ENCODE peak calls at places on chromosome 11, in five cellular contexts. One of them, this sample, is unnamed.

GRCh38 chr11:104799251-104799650 is 99.0 kb downstream of the CASP12 start:
- DNase-seq in left lung: no peak
- DNase-seq in lower lobe of right lung: no peak
- DNase-seq in effector memory CD4-positive, alpha-beta T cell: no peak
- DNase-seq in IMR-90: no peak
- DNase-seq in this sample: no peak

GRCh38 chr11:8090756-8091155 is 9.7 kb downstream of the TUB start:
- DNase-seq in left lung: peak; percentile 19
- DNase-seq in lower lobe of right lung: no peak
- DNase-seq in effector memory CD4-positive, alpha-beta T cell: no peak
- DNase-seq in IMR-90: no peak
- DNase-seq in this sample: peak; percentile 49

GRCh38 chr11:100562102-100562501 is 125.0 kb upstream of the ARHGAP42 start:
- DNase-seq in left lung: no peak
- DNase-seq in lower lobe of right lung: no peak
- DNase-seq in effector memory CD4-positive, alpha-beta T cell: no peak
- DNase-seq in IMR-90: peak; percentile 86
- DNase-seq in this sample: no peak

GRCh38 chr11:125380756-125381445 is 115.2 kb downstream of the FEZ1 start:
- DNase-seq in left lung: no peak
- DNase-seq in lower lobe of right lung: no peak
- DNase-seq in effector memory CD4-positive, alpha-beta T cell: no peak
- DNase-seq in IMR-90: no peak
- DNase-seq in this sample: no peak

GRCh38 chr11:121291319-121291718 is 1.3 kb upstream of the SC5D start:
- DNase-seq in left lung: no peak
- DNase-seq in lower lobe of right lung: no peak
- DNase-seq in effector memory CD4-positive, alpha-beta T cell: no peak
- DNase-seq in IMR-90: no peak
- DNase-seq in this sample: no peak

GRCh38 chr11:69053546-69054396 is 5.0 kb downstream of the TPCN2 start:
- DNase-seq in left lung: no peak
- DNase-seq in lower lobe of right lung: no peak
- DNase-seq in effector memory CD4-positive, alpha-beta T cell: no peak
- DNase-seq in IMR-90: no peak
- DNase-seq in this sample: no peak

GRCh38 chr11:113554531-113554930 is 79.3 kb upstream of the DRD2 start:
- DNase-seq in left lung: no peak
- DNase-seq in lower lobe of right lung: no peak
- DNase-seq in effector memory CD4-positive, alpha-beta T cell: no peak
- DNase-seq in IMR-90: no peak
- DNase-seq in this sample: no peak

GRCh38 chr11:16040151-16040550 is 316.2 kb downstream of the SOX6 start:
- DNase-seq in left lung: no peak
- DNase-seq in lower lobe of right lung: no peak
- DNase-seq in effector memory CD4-positive, alpha-beta T cell: no peak
- DNase-seq in IMR-90: no peak
- DNase-seq in this sample: no peak

GRCh38 chr11:96715208-96715607 is 325.4 kb downstream of the JRKL start:
- DNase-seq in left lung: no peak
- DNase-seq in lower lobe of right lung: no peak
- DNase-seq in effector memory CD4-positive, alpha-beta T cell: no peak
- DNase-seq in IMR-90: no peak
- DNase-seq in this sample: no peak

GRCh38 chr11:86116386-86116726 is 47.5 kb upstream of the PICALM start:
- DNase-seq in left lung: no peak
- DNase-seq in lower lobe of right lung: no peak
- DNase-seq in effector memory CD4-positive, alpha-beta T cell: peak; percentile 10
- DNase-seq in IMR-90: peak; percentile 98
- DNase-seq in this sample: no peak

GRCh38 chr11:114262681-114263509 is 33.3 kb upstream of the NNMT start:
- DNase-seq in left lung: no peak
- DNase-seq in lower lobe of right lung: no peak
- DNase-seq in effector memory CD4-positive, alpha-beta T cell: no peak
- DNase-seq in IMR-90: peak; percentile 54
- DNase-seq in this sample: peak; percentile 48

GRCh38 chr11:7020183-7020917 is at the start of the genes NLRP14 and ZNF214:
- DNase-seq in left lung: peak; percentile 86
- DNase-seq in lower lobe of right lung: peak; percentile 94
- DNase-seq in effector memory CD4-positive, alpha-beta T cell: no peak
- DNase-seq in IMR-90: peak; percentile 89
- DNase-seq in this sample: peak; percentile 95

GRCh38 chr11:119828011-119828410 is 99.0 kb upstream of the NECTIN1 start:
- DNase-seq in left lung: no peak
- DNase-seq in lower lobe of right lung: no peak
- DNase-seq in effector memory CD4-positive, alpha-beta T cell: no peak
- DNase-seq in IMR-90: no peak
- DNase-seq in this sample: no peak

GRCh38 chr11:73198677-73199076 is 19.4 kb upstream of the P2RY2 start:
- DNase-seq in left lung: peak; percentile 12
- DNase-seq in lower lobe of right lung: no peak
- DNase-seq in effector memory CD4-positive, alpha-beta T cell: no peak
- DNase-seq in IMR-90: no peak
- DNase-seq in this sample: peak; percentile 58

GRCh38 chr11:131687291-131688055 is 317.1 kb downstream of the NTM start:
- DNase-seq in left lung: no peak
- DNase-seq in lower lobe of right lung: no peak
- DNase-seq in effector memory CD4-positive, alpha-beta T cell: no peak
- DNase-seq in IMR-90: no peak
- DNase-seq in this sample: no peak

GRCh38 chr11:35722641-35723040 is 60.1 kb downstream of the TRIM44 start:
- DNase-seq in left lung: no peak
- DNase-seq in lower lobe of right lung: no peak
- DNase-seq in effector memory CD4-positive, alpha-beta T cell: no peak
- DNase-seq in IMR-90: no peak
- DNase-seq in this sample: no peak

GRCh38 chr11:912266-912665 is 1.7 kb upstream of the CHID1 start:
- DNase-seq in left lung: no peak
- DNase-seq in lower lobe of right lung: no peak
- DNase-seq in effector memory CD4-positive, alpha-beta T cell: no peak
- DNase-seq in IMR-90: no peak
- DNase-seq in this sample: no peak

GRCh38 chr11:914747-915493 is 4.3 kb upstream of the CHID1 start:
- DNase-seq in left lung: peak; percentile 79
- DNase-seq in lower lobe of right lung: peak; percentile 79
- DNase-seq in effector memory CD4-positive, alpha-beta T cell: no peak
- DNase-seq in IMR-90: no peak
- DNase-seq in this sample: peak; percentile 40

GRCh38 chr11:913043-913442 is 2.4 kb upstream of the CHID1 start:
- DNase-seq in left lung: no peak
- DNase-seq in lower lobe of right lung: no peak
- DNase-seq in effector memory CD4-positive, alpha-beta T cell: no peak
- DNase-seq in IMR-90: no peak
- DNase-seq in this sample: no peak

GRCh38 chr11:911890-912219 is 1.2 kb upstream of the CHID1 start:
- DNase-seq in left lung: no peak
- DNase-seq in lower lobe of right lung: no peak
- DNase-seq in effector memory CD4-positive, alpha-beta T cell: no peak
- DNase-seq in IMR-90: no peak
- DNase-seq in this sample: no peak

DNA sequence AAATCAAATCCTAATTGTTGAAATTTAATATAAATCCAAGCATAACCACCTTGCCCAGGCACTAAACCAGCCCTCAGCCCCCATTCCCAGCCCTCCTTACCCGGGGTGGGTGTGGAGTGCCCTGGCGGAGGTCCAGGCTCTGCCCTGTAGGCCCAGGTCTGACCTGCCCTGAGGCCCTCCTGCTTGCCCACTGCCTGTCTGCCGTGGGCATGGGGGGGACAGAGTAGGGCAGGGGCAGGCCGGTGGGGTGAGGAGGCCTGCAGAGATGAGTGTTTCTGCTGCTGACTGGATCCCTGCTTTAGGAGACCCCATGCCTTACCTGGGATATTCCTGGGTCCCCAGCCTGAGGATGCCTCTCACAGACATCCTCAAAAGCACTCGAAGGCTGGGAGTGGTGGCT is 3.6 kb upstream of the CHID1 start:
- DNase-seq in left lung: no peak
- DNase-seq in lower lobe of right lung: no peak
- DNase-seq in effector memory CD4-positive, alpha-beta T cell: no peak
- DNase-seq in IMR-90: no peak
- DNase-seq in this sample: no peak
- H3K27me3 ChIP-seq in left lung: no peaks in the 10 kb centered on the region
- H3K27me3 ChIP-seq in lower lobe of right lung: no peaks in the 10 kb centered on the region
- H3K27me3 ChIP-seq in effector memory CD4-positive, alpha-beta T cell: no peaks in the 10 kb centered on the region
- H3K27me3 ChIP-seq in IMR-90: no peaks in the 10 kb centered on the region
- H3K27me3 ChIP-seq in this sample: no peaks in the 10 kb centered on the region

DNA sequence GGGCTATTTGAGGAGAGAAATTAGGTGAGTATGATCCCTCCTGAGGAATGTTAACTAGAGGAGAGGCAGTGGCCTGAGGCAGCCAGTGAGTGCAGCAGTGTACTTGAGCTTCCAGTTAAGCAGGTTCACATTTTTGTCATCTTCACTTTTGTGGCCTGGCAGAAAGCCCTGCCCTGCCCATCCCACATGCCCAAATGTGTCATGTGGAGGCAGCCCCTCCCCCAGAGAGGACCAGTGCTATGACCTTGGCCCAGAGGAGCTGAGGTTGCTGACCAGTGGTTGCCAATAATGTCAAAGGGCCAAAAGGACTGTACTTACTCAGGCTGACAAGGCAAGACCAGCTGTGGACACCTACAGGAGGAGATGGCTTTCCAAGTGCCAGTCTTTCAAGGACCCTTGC is 17.6 kb upstream of the GRK2 start:
- DNase-seq in left lung: peak; percentile 73
- DNase-seq in lower lobe of right lung: peak; percentile 78
- DNase-seq in effector memory CD4-positive, alpha-beta T cell: no peak
- DNase-seq in IMR-90: no peak
- DNase-seq in this sample: peak; percentile 98
- H3K9me3 ChIP-seq in left lung: no peaks in the 10 kb centered on the region
- H3K9me3 ChIP-seq in lower lobe of right lung: no peaks in the 10 kb centered on the region
- H3K9me3 ChIP-seq in effector memory CD4-positive, alpha-beta T cell: no peaks in the 10 kb centered on the region
- H3K9me3 ChIP-seq in IMR-90: no peaks in the 10 kb centered on the region
- H3K9me3 ChIP-seq in this sample: no peaks in the 10 kb centered on the region

DNA sequence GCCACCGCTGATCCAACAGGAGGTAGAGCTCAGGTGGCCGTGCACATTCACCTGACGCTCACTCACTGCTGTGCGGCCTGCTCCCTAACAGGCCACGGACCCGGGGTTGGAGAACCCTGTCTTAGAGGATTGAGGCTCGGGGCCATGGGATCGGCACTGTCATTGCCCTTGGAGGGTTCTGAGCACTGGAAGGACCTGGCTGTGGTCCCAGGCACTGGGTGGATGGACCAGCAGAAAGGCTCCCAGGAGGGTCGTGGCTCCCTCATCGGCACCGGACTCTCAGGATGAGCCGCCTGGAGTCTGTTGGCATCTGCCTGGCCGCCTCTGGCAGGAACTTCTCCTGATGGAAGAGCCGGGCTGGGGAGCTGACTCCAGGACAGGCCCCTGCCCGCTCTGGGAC is 6.5 kb downstream of the KCNQ1 start:
- DNase-seq in left lung: peak; percentile 26
- DNase-seq in lower lobe of right lung: no peak
- DNase-seq in effector memory CD4-positive, alpha-beta T cell: no peak
- DNase-seq in IMR-90: no peak
- DNase-seq in this sample: no peak
- H3K27me3 ChIP-seq in left lung: no peaks in the 10 kb centered on the region
- H3K27me3 ChIP-seq in lower lobe of right lung: no peaks in the 10 kb centered on the region
- H3K27me3 ChIP-seq in effector memory CD4-positive, alpha-beta T cell: no peaks in the 10 kb centered on the region
- H3K27me3 ChIP-seq in IMR-90: peaks cover 44% of the 10 kb centered on the region
- H3K27me3 ChIP-seq in this sample: no peaks in the 10 kb centered on the region

GRCh38 chr11:91996526-91996925 is 228.1 kb upstream of the FAT3 start:
- DNase-seq in left lung: no peak
- DNase-seq in lower lobe of right lung: no peak
- DNase-seq in effector memory CD4-positive, alpha-beta T cell: no peak
- DNase-seq in IMR-90: no peak
- DNase-seq in this sample: no peak
- H3K9me3 ChIP-seq in left lung: no peaks in the 10 kb centered on the region
- H3K9me3 ChIP-seq in lower lobe of right lung: no peaks in the 10 kb centered on the region
- H3K9me3 ChIP-seq in effector memory CD4-positive, alpha-beta T cell: no peaks in the 10 kb centered on the region
- H3K9me3 ChIP-seq in IMR-90: peaks cover 7% of the 10 kb centered on the region
- H3K9me3 ChIP-seq in this sample: no peaks in the 10 kb centered on the region

DNA sequence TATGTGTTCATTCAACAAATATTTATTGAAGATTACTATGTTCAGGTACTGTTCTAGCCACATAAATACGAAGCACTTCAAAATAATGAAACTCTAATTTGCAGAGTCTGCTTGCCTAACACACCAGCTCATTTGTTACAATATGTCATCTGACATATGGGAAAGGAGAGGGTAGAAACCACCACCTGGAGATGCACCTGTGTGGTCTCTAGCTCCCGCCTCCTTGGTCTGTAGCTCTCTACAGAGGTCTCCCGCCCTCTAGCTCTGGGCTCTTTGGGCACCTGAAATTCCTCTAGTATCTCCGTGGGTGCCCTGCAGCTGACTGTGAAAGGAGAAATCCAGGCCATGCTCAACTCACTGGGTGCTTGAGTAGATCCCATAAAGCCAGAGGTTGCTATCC is 51.4 kb upstream of the DBX1 start:
- DNase-seq in left lung: no peak
- DNase-seq in lower lobe of right lung: no peak
- DNase-seq in effector memory CD4-positive, alpha-beta T cell: no peak
- DNase-seq in IMR-90: no peak
- DNase-seq in this sample: no peak
- H3K27me3 ChIP-seq in left lung: peaks cover 26% of the 10 kb centered on the region
- H3K27me3 ChIP-seq in lower lobe of right lung: peaks cover 40% of the 10 kb centered on the region
- H3K27me3 ChIP-seq in effector memory CD4-positive, alpha-beta T cell: peaks cover 19% of the 10 kb centered on the region
- H3K27me3 ChIP-seq in IMR-90: peaks cover 35% of the 10 kb centered on the region
- H3K27me3 ChIP-seq in this sample: no peaks in the 10 kb centered on the region

DNA sequence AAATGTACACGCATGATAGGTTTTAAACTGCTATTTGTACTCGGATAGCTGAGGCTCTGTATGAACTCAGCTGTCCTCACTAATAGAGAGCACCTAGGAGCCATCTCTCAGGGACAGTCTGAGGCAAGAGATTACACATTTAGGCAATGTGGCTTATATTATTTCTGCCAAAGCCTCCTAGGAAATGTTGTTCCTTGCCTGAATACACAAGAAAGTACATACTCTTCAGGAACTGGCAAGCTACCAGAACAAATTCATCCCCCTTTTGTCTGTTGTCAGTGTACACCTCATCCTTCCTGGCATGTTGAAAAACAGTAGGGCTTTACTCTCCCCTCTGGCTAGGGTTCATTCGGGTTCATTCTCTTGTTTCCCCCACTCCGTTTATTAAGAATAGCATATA is 616.0 kb upstream of the FAT3 start:
- DNase-seq in left lung: no peak
- DNase-seq in lower lobe of right lung: no peak
- DNase-seq in effector memory CD4-positive, alpha-beta T cell: no peak
- DNase-seq in IMR-90: no peak
- DNase-seq in this sample: no peak
- H3K9me3 ChIP-seq in left lung: no peaks in the 10 kb centered on the region
- H3K9me3 ChIP-seq in lower lobe of right lung: no peaks in the 10 kb centered on the region
- H3K9me3 ChIP-seq in effector memory CD4-positive, alpha-beta T cell: no peaks in the 10 kb centered on the region
- H3K9me3 ChIP-seq in IMR-90: peaks cover 6% of the 10 kb centered on the region
- H3K9me3 ChIP-seq in this sample: no peaks in the 10 kb centered on the region

DNA sequence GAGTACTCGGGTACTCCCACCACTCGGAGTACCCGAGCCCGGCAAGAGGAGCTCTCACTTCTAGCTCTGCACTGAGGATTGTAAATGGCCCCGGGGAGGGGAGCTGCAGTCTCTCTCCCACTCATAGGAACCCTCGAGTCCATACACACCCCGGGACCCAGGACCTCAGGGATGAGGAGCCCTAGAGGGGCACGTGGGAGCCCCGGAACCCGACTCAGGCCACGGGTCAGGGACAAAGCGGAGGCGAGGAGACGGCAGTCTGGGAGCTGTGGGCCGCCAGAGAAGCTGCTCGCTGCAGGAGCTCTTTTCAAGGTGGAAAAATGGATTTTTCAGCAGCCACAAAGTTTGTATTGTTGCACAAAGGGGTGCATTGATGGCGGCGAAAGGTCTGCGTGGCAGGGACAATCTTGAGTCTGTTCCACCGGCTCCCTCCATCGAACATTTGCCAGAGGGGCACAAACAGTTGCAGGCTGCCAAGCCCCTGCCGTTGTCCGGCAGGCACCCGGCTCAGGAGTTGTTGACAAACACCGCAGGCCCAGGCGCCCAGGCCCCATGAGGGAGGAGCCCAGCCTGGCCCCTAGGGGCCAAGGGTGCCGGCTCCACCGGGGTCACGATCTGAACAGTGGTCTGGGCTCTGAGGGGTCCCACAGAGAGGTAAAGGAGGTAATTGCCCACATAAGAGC is 5.7 kb upstream of the FLI1 start:
- DNase-seq in left lung: no peak
- DNase-seq in lower lobe of right lung: no peak
- DNase-seq in effector memory CD4-positive, alpha-beta T cell: no peak
- DNase-seq in IMR-90: no peak
- DNase-seq in this sample: no peak
- H3K27me3 ChIP-seq in left lung: peaks cover 72% of the 10 kb centered on the region
- H3K27me3 ChIP-seq in lower lobe of right lung: peaks cover 54% of the 10 kb centered on the region
- H3K27me3 ChIP-seq in effector memory CD4-positive, alpha-beta T cell: peaks cover 12% of the 10 kb centered on the region
- H3K27me3 ChIP-seq in IMR-90: peaks cover 82% of the 10 kb centered on the region
- H3K27me3 ChIP-seq in this sample: peaks cover 33% of the 10 kb centered on the region